ENCODE peak calls at places on chromosomes 3 and 15, in ten cellular contexts. One of them, this sample, is unnamed.
A peak's percentile ranks its signal among the peaks of the same experiment; 100 is the strongest.

GRCh38 chr15:65862682-65863081 is 6.6 kb upstream of the RAB11A start:
- DNase-seq in DMS153: no peak
- DNase-seq in dermis blood vessel endothelial cell: peak; percentile 77
- DNase-seq in NCI-H187 treated with DMSO at 0.1 percent for 48 hours: no peak
- DNase-seq in BJ: no peak
- DNase-seq in AG20443: peak; percentile 60
- DNase-seq in NCI-H1105 treated with DMSO at 0.1 percent for 48 hours: no peak
- DNase-seq in brain microvascular endothelial cell: peak; percentile 75
- DNase-seq in glomerular endothelial cell: no peak
- DNase-seq in stimulated activated CD4-positive, alpha-beta T cell treated with anti-CD3 and anti-CD28 coated beads, Interleukin-2, amount 100 ng/mL, for 24 hours: peak; percentile 75
- DNase-seq in this sample: peak; percentile 79

GRCh38 chr3:155382396-155383042 is 89.0 kb upstream of the STRIT1 start:
- DNase-seq in DMS153: peak; percentile 25
- DNase-seq in dermis blood vessel endothelial cell: peak; percentile 55
- DNase-seq in NCI-H187 treated with DMSO at 0.1 percent for 48 hours: no peak
- DNase-seq in BJ: no peak
- DNase-seq in AG20443: peak; percentile 85
- DNase-seq in NCI-H1105 treated with DMSO at 0.1 percent for 48 hours: peak; percentile 79
- DNase-seq in brain microvascular endothelial cell: peak; percentile 72
- DNase-seq in glomerular endothelial cell: no peak
- DNase-seq in stimulated activated CD4-positive, alpha-beta T cell treated with anti-CD3 and anti-CD28 coated beads, Interleukin-2, amount 100 ng/mL, for 24 hours: no peak
- DNase-seq in this sample: peak; percentile 36

GRCh38 chr15:66783327-66784124 is 81.5 kb downstream of the SMAD6 start:
- DNase-seq in DMS153: no peak
- DNase-seq in dermis blood vessel endothelial cell: no peak
- DNase-seq in NCI-H187 treated with DMSO at 0.1 percent for 48 hours: no peak
- DNase-seq in BJ: no peak
- DNase-seq in AG20443: no peak
- DNase-seq in NCI-H1105 treated with DMSO at 0.1 percent for 48 hours: no peak
- DNase-seq in brain microvascular endothelial cell: no peak
- DNase-seq in glomerular endothelial cell: no peak
- DNase-seq in stimulated activated CD4-positive, alpha-beta T cell treated with anti-CD3 and anti-CD28 coated beads, Interleukin-2, amount 100 ng/mL, for 24 hours: no peak
- DNase-seq in this sample: no peak

GRCh38 chr3:13709706-13710105 is 160.8 kb downstream of the FBLN2 start:
- DNase-seq in DMS153: no peak
- DNase-seq in dermis blood vessel endothelial cell: no peak
- DNase-seq in NCI-H187 treated with DMSO at 0.1 percent for 48 hours: no peak
- DNase-seq in BJ: no peak
- DNase-seq in AG20443: no peak
- DNase-seq in NCI-H1105 treated with DMSO at 0.1 percent for 48 hours: no peak
- DNase-seq in brain microvascular endothelial cell: no peak
- DNase-seq in glomerular endothelial cell: no peak
- DNase-seq in stimulated activated CD4-positive, alpha-beta T cell treated with anti-CD3 and anti-CD28 coated beads, Interleukin-2, amount 100 ng/mL, for 24 hours: peak; percentile 6
- DNase-seq in this sample: peak; percentile 6

GRCh38 chr3:15055019-15055557 is 10.0 kb downstream of the MRPS25 start:
- DNase-seq in DMS153: no peak
- DNase-seq in dermis blood vessel endothelial cell: no peak
- DNase-seq in NCI-H187 treated with DMSO at 0.1 percent for 48 hours: no peak
- DNase-seq in BJ: no peak
- DNase-seq in AG20443: no peak
- DNase-seq in NCI-H1105 treated with DMSO at 0.1 percent for 48 hours: no peak
- DNase-seq in brain microvascular endothelial cell: peak; percentile 9
- DNase-seq in glomerular endothelial cell: no peak
- DNase-seq in stimulated activated CD4-positive, alpha-beta T cell treated with anti-CD3 and anti-CD28 coated beads, Interleukin-2, amount 100 ng/mL, for 24 hours: peak; percentile 78
- DNase-seq in this sample: peak; percentile 78

GRCh38 chr3:108820586-108820985 is 2.0 kb upstream of the TRAT1 start:
- DNase-seq in DMS153: no peak
- DNase-seq in dermis blood vessel endothelial cell: no peak
- DNase-seq in NCI-H187 treated with DMSO at 0.1 percent for 48 hours: no peak
- DNase-seq in BJ: no peak
- DNase-seq in AG20443: no peak
- DNase-seq in NCI-H1105 treated with DMSO at 0.1 percent for 48 hours: no peak
- DNase-seq in brain microvascular endothelial cell: no peak
- DNase-seq in glomerular endothelial cell: no peak
- DNase-seq in stimulated activated CD4-positive, alpha-beta T cell treated with anti-CD3 and anti-CD28 coated beads, Interleukin-2, amount 100 ng/mL, for 24 hours: no peak
- DNase-seq in this sample: no peak

GRCh38 chr3:117355566-117355965 is 646.0 kb downstream of the TUSC7 start:
- DNase-seq in DMS153: peak; percentile 49
- DNase-seq in dermis blood vessel endothelial cell: peak; percentile 11
- DNase-seq in NCI-H187 treated with DMSO at 0.1 percent for 48 hours: peak; percentile 35
- DNase-seq in BJ: no peak
- DNase-seq in AG20443: peak; percentile 33
- DNase-seq in NCI-H1105 treated with DMSO at 0.1 percent for 48 hours: peak; percentile 65
- DNase-seq in brain microvascular endothelial cell: no peak
- DNase-seq in glomerular endothelial cell: no peak
- DNase-seq in stimulated activated CD4-positive, alpha-beta T cell treated with anti-CD3 and anti-CD28 coated beads, Interleukin-2, amount 100 ng/mL, for 24 hours: no peak
- DNase-seq in this sample: no peak

GRCh38 chr3:41101231-41101630 is 98.1 kb upstream of the CTNNB1 start:
- DNase-seq in DMS153: no peak
- DNase-seq in dermis blood vessel endothelial cell: no peak
- DNase-seq in NCI-H187 treated with DMSO at 0.1 percent for 48 hours: no peak
- DNase-seq in BJ: no peak
- DNase-seq in AG20443: no peak
- DNase-seq in NCI-H1105 treated with DMSO at 0.1 percent for 48 hours: no peak
- DNase-seq in brain microvascular endothelial cell: no peak
- DNase-seq in glomerular endothelial cell: no peak
- DNase-seq in stimulated activated CD4-positive, alpha-beta T cell treated with anti-CD3 and anti-CD28 coated beads, Interleukin-2, amount 100 ng/mL, for 24 hours: no peak
- DNase-seq in this sample: no peak

This sample was measured in activated T-cell treated with anti-CD3 and anti-CD28 coated beads, Interleukin-2, amount 50 U/mL, for 48 hours.